ENCODE peak calls at places on chromosomes 4 and X, in five cellular contexts. U is right cardiac atrium, R is endothelial cell, Y is KG1, W is T-cell. L is an unnamed sample.

GRCh38 chr4:152485726-152486276 is 50.1 kb downstream of the FBXW7 start:
- DNase-seq in U (no peak), R (no peak), Y (no peak), W (peak), L (no peak)

GRCh38 chrX:102042706-102043325 is 82.7 kb upstream of the TCEAL2 start:
- DNase-seq in U (no peak), R (no peak), Y (no peak), W (no peak), L (no peak)

GRCh38 chr4:2788101-2788500 is 4.8 kb upstream of the SH3BP2 start:
- DNase-seq in U (no peak), R (no peak), Y (no peak), W (no peak), L (no peak)

GRCh38 chrX:536616-537015 is 94.0 kb upstream of the SHOX start:
- DNase-seq in U (no peak), R (no peak), Y (no peak), W (no peak), L (no peak)

GRCh38 chrX:12174358-12174757 is 36.1 kb downstream of the FRMPD4 start:
- DNase-seq in U (no peak), R (no peak), Y (no peak), W (no peak), L (no peak)

GRCh38 chrX:154321624-154322023 is 26.0 kb downstream of the TKTL1 start:
- DNase-seq in U (no peak), R (no peak), Y (no peak), W (no peak), L (peak)

GRCh38 chrX:15468036-15468435 is 25.1 kb downstream of the PIR start:
- DNase-seq in U (no peak), R (no peak), Y (peak), W (no peak), L (no peak)

GRCh38 chr4:40322853-40323252 is 12.3 kb upstream of the CHRNA9 start:
- DNase-seq in U (no peak), R (no peak), Y (no peak), W (no peak), L (no peak)

GRCh38 chr4:90769251-90769650 is 642.1 kb downstream of the CCSER1 start:
- DNase-seq in U (no peak), R (no peak), Y (no peak), W (no peak), L (no peak)

GRCh38 chrX:142860944-142861343 is 164.8 kb upstream of the SPANXN4 start:
- DNase-seq in U (no peak), R (no peak), Y (no peak), W (no peak), L (no peak)

L was measured in testis.